ENCODE peak calls at places on chromosomes 16 and 17, in four cellular contexts. J is prostate gland, E is HCT116, I is suprapubic skin. D is an unnamed sample.

GRCh38 chr17:30363715-30364202 is 15.0 kb upstream of the CPD start:
- DNase-seq in J (no peak), E (no peak), I (no peak), D (no peak)

GRCh38 chr17:58360664-58361063 is 8.7 kb upstream of the SUPT4H1 start:
- DNase-seq in J (no peak), E (no peak), I (no peak), D (no peak)

GRCh38 chr17:71634376-71634775 is 486.4 kb upstream of the SOX9 start:
- DNase-seq in J (no peak), E (no peak), I (no peak), D (no peak)

GRCh38 chr16:1763521-1764511 is 7.5 kb downstream of the NME3 start:
- DNase-seq in J (no peak), E (no peak), I (no peak), D (no peak)

GRCh38 chr17:74453665-74454196 is 12.7 kb upstream of the CD300A start:
- DNase-seq in J (no peak), E (no peak), I (no peak), D (no peak)

GRCh38 chr17:77332981-77333685 is 192.4 kb downstream of the SEC14L1 start:
- DNase-seq in J (no peak), E (no peak), I (peak; percentile 50), D (peak; percentile 81)

GRCh38 chr17:35314415-35315216 is 58.8 kb downstream of the SLFN11 start:
- DNase-seq in J (no peak), E (no peak), I (no peak), D (no peak)

GRCh38 chr17:66727634-66728570 is 107.0 kb upstream of the CACNG5 start:
- DNase-seq in J (peak; percentile 58), E (peak; percentile 34), I (no peak), D (no peak)

GRCh38 chr16:13042291-13042690 is 140.9 kb downstream of the SHISA9 start:
- DNase-seq in J (no peak), E (no peak), I (no peak), D (no peak)

GRCh38 chr16:78237346-78237745 is 137.9 kb downstream of the WWOX start:
- DNase-seq in J (no peak), E (no peak), I (no peak), D (no peak)

GRCh38 chr16:49890876-49891275 is 35.0 kb upstream of the ZNF423 start:
- DNase-seq in J (no peak), E (no peak), I (no peak), D (no peak)

GRCh38 chr17:29568331-29569244 is at the start of gene TP53I13:
- DNase-seq in J (peak; percentile 88), E (peak; percentile 22), I (peak; percentile 90), D (peak; percentile 95)

GRCh38 chr17:45405250-45406086 is 27.2 kb downstream of the ARHGAP27 start:
- DNase-seq in J (no peak), E (no peak), I (no peak), D (no peak)

GRCh38 chr17:2086306-2086705 is 31.4 kb downstream of the HIC1 start:
- DNase-seq in J (no peak), E (no peak), I (no peak), D (no peak)

GRCh38 chr17:34436607-34437006 is 73.6 kb upstream of the CCL1 start:
- DNase-seq in J (no peak), E (no peak), I (no peak), D (no peak)

GRCh38 chr16:89599451-89599858 is 14.0 kb upstream of the DPEP1 start:
- DNase-seq in J (no peak), E (peak; percentile 63), I (no peak), D (no peak)

GRCh38 chr17:56593073-56593740 is at the start of gene NOG:
- DNase-seq in J (peak; percentile 29), E (no peak), I (no peak), D (no peak)

GRCh38 chr17:77375917-77376651 is 235.3 kb downstream of the SEC14L1 start:
- DNase-seq in J (no peak), E (no peak), I (no peak), D (no peak)

GRCh38 chr17:77105706-77106105 is 35.1 kb upstream of the SEC14L1 start:
- DNase-seq in J (no peak), E (no peak), I (no peak), D (no peak)

GRCh38 chr17:35214192-35214591 is 20.0 kb upstream of the SLC35G3 start:
- DNase-seq in J (no peak), E (no peak), I (no peak), D (no peak)

GRCh38 chr17:4988168-4988567 is 693 bp upstream of the CAMTA2 start:
- DNase-seq in J (no peak), E (no peak), I (no peak), D (no peak)

GRCh38 chr17:18267366-18267765 is 6.9 kb downstream of the MIEF2 start:
- DNase-seq in J (no peak), E (no peak), I (no peak), D (no peak)

GRCh38 chr16:24054649-24055560 is 201.2 kb upstream of the CACNG3 start:
- DNase-seq in J (no peak), E (no peak), I (no peak), D (no peak)

GRCh38 chr17:17346428-17347233 is 43.5 kb downstream of the NT5M start:
- DNase-seq in J (no peak), E (no peak), I (peak; percentile 65), D (peak; percentile 87)

GRCh38 chr16:59042296-59042695 is 308.2 kb upstream of the GOT2 start:
- DNase-seq in J (no peak), E (no peak), I (no peak), D (no peak)

DNA sequence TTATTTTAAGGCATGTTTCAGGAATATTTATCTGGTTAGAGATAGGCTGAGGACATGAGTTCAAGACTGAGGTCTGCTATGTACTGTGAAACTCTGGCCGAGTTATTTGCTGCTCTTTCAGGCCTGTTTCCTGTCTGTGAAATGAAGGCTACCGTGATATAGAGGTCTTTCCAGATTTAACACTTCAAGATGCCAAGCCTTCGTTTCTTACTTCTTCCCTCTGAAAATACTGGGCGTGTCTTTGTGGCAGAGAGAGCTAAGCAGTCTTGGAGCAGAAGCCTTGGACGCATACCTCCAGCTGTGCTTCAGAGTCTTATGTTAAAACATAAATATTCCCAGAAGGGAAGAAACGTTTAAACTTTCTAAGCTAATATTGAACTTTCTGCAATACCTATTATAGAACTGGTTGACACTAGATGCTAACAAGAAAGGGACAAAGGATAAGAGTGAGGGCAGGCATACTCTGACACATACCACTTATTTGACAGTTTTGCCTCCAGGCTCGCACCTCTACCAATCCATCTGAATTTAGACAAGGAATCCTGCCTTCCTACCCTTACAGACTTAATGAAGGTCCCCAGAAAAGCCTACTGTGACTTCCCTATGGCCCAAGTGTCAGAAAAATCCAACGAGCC is 17.5 kb downstream of the WIPI1 start:
- DNase-seq in J (no peak), E (no peak), I (peak; percentile 26), D (no peak)
- H3K4me1 ChIP-seq in J (peaks cover 26% of the 10 kb centered on the region), E (peaks cover 7% of the 10 kb centered on the region), I (peaks cover 54% of the 10 kb centered on the region), D (peaks cover 34% of the 10 kb centered on the region)

GRCh38 chr17:39638317-39638716 is 1.4 kb downstream of the STARD3 start:
- DNase-seq in J (no peak), E (no peak), I (no peak), D (no peak)

GRCh38 chr17:39636587-39636926 is 387 bp upstream of the STARD3 start:
- DNase-seq in J (no peak), E (no peak), I (no peak), D (no peak)

GRCh38 chr17:39639043-39639442 is 2.1 kb downstream of the STARD3 start:
- DNase-seq in J (no peak), E (no peak), I (no peak), D (no peak)

GRCh38 chr17:39635614-39636176 is 1.2 kb upstream of the STARD3 start:
- DNase-seq in J (no peak), E (no peak), I (no peak), D (no peak)

DNA sequence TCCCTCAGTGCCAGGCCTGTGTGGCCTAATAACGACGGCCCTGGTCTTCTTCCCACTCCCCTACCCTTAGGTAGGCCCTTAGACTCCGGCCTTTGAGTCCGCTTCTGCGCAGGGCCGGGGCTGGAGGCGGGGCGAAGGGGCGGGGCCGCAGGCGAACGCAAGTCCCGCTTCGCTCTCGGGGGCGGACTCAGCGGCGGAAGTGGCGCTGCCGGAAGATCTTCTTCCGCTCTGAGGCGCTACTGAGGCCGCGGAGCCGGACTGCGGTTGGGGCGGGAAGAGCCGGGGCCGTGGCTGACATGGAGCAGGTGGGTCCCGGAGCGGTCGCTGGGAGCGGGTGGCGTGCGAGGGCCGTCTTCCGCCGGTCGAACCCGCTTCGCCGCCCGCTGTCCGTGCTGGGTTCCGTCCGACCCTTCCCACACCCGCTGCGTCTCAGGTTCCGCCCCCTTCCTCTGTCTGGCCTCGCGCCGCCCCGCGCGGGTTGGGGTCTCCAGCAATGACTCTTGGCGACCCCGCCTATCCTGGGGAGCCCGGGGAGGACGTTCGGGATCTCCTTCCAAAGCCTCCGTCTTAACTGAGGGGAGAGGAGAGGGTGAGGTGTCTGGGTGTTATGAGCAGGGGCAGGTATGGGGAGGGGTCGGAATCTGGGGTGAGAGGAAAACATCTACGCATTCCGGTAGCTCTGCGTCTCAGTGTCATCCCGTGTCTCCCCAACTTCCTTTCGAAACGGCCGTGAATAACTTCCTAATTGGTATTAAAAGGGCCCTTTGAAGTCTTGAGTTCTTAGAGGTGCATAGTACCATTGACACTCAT is at the start of gene STARD3:
- DNase-seq in J (peak; percentile 91), E (peak; percentile 73), I (peak; percentile 96), D (no peak)
- TF ChIP-seq POLR2AphosphoS5 in J (peak; percentile 89), E (peak; percentile 85), I (peak; percentile 74), D (peak; percentile 84)

GRCh38 chr17:42060231-42060630 is 9.8 kb upstream of the C17orf113 start:
- DNase-seq in J (no peak), E (no peak), I (no peak), D (no peak)

GRCh38 chr17:42059815-42060214 is 9.4 kb upstream of the C17orf113 start:
- DNase-seq in J (no peak), E (no peak), I (no peak), D (no peak)

GRCh38 chr17:42062673-42063072 is 12.3 kb upstream of the C17orf113 start:
- DNase-seq in J (no peak), E (no peak), I (no peak), D (no peak)

GRCh38 chr17:42065201-42065600 is 14.8 kb upstream of the C17orf113 start:
- DNase-seq in J (no peak), E (no peak), I (no peak), D (no peak)

GRCh38 chr17:42061641-42062487 is 11.5 kb upstream of the C17orf113 start:
- DNase-seq in J (no peak), E (no peak), I (no peak), D (no peak)
- H3K4me1 ChIP-seq in J (no peaks in the 10 kb centered on the region), E (peaks cover 2% of the 10 kb centered on the region), I (no peaks in the 10 kb centered on the region), D (no peaks in the 10 kb centered on the region)

DNA sequence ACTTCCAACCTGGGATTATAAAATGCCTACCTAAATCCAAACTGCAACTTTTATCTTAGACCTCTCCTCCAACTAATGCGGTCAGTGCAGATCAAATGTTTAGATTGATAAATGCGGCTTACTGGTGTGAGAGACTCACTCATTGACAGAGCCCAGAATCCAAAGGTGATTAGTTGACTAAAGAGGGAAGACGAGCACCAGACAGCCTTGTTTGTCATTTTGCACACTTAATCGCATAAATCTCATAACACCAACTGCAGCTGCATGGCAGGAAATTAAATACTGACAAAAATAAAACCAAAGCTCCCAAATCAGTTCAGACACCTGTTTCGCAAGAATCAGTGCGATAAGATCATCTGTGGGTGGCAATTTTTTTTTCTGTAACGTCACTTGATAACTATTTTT is 35.9 kb downstream of the NACA2 start:
- DNase-seq in J (no peak), E (no peak), I (no peak), D (no peak)
- TF ChIP-seq POLR2AphosphoS5 in J (no peak), E (no peak), I (no peak), D (no peak)

GRCh38 chr16:57694556-57695377 is at the start of gene DRC7:
- DNase-seq in J (no peak), E (peak; percentile 54), I (no peak), D (no peak)
- H3K4me1 ChIP-seq in J (no peaks in the 10 kb centered on the region), E (no peaks in the 10 kb centered on the region), I (no peaks in the 10 kb centered on the region), D (no peaks in the 10 kb centered on the region)

GRCh38 chr17:82061047-82061925 is 4.3 kb downstream of the DUS1L start:
- DNase-seq in J (peak; percentile 49), E (no peak), I (no peak), D (no peak)
- TF ChIP-seq POLR2AphosphoS5 in J (peak; percentile 77), E (no peak), I (no peak), D (no peak)